ENCODE peak calls at places on chromosomes 5 and 9, in four cellular contexts. R is smooth muscle cell of the brain vasculature; Z is CD8-positive, alpha-beta T cell; S is cardiac muscle cell. V is an unnamed sample.

GRCh38 chr5:16819522-16820167 is 116.4 kb downstream of the MYO10 start:
- DNase-seq in R (no peak), Z (no peak), S (no peak), V (peak)

GRCh38 chr5:1793966-1794895 is 5.4 kb downstream of the MRPL36 start:
- DNase-seq in R (no peak), Z (no peak), S (no peak), V (peak)

GRCh38 chr9:98536542-98537173 is 172.1 kb downstream of the GABBR2 start:
- DNase-seq in R (no peak), Z (no peak), S (no peak), V (peak)

GRCh38 chr9:98962861-98963260 is 19.2 kb downstream of the COL15A1 start:
- DNase-seq in R (no peak), Z (no peak), S (peak), V (no peak)

GRCh38 chr5:135190345-135191083 is 156.5 kb upstream of the PITX1 start:
- DNase-seq in R (no peak), Z (no peak), S (no peak), V (no peak)

GRCh38 chr5:126846344-126846743 is 69.4 kb downstream of the LMNB1 start:
- DNase-seq in R (no peak), Z (no peak), S (no peak), V (peak)

GRCh38 chr5:155024015-155024414 is 10.5 kb downstream of the KIF4B start:
- DNase-seq in R (no peak), Z (no peak), S (no peak), V (no peak)

GRCh38 chr9:93826209-93826608 is 128.9 kb downstream of the BARX1 start:
- DNase-seq in R (no peak), Z (no peak), S (no peak), V (no peak)

GRCh38 chr9:16221822-16222547 is 648.5 kb downstream of the BNC2 start:
- DNase-seq in R (no peak), Z (no peak), S (no peak), V (no peak)

GRCh38 chr5:141465351-141465750 is 10.4 kb upstream of the PCDHGC3 start:
- DNase-seq in R (no peak), Z (no peak), S (no peak), V (no peak)

GRCh38 chr9:4328723-4329122 is 28.9 kb upstream of the GLIS3 start:
- DNase-seq in R (no peak), Z (no peak), S (no peak), V (peak)

GRCh38 chr5:167947312-167947711 is 344.1 kb upstream of the WWC1 start:
- DNase-seq in R (no peak), Z (no peak), S (no peak), V (no peak)

GRCh38 chr5:173630724-173631365 is 14.4 kb upstream of the BOD1 start:
- DNase-seq in R (no peak), Z (no peak), S (no peak), V (no peak)

GRCh38 chr9:89606567-89607311 is 1.9 kb downstream of the GADD45G start:
- DNase-seq in R (no peak), Z (no peak), S (peak), V (peak)

GRCh38 chr9:112034216-112034611 is 137.6 kb downstream of the UGCG start:
- DNase-seq in R (no peak), Z (no peak), S (no peak), V (no peak)